ENCODE peak calls at places on chromosomes 5 and 9, in seven cellular contexts. One of them, this sample, is unnamed.

GRCh38 chr5:120683580-120683979 is 219.5 kb downstream of the PRR16 start:
- DNase-seq in WERI-Rb-1: no peak
- DNase-seq in neural progenitor cell: no peak
- DNase-seq in fibroblast of mammary gland: no peak
- DNase-seq in AG09309: no peak
- DNase-seq in lung: no peak
- DNase-seq in mammary epithelial cell: no peak
- DNase-seq in this sample: peak

GRCh38 chr9:118929317-118929716 is 439.9 kb downstream of the BRINP1 start:
- DNase-seq in WERI-Rb-1: no peak
- DNase-seq in neural progenitor cell: no peak
- DNase-seq in fibroblast of mammary gland: peak
- DNase-seq in AG09309: peak
- DNase-seq in lung: no peak
- DNase-seq in mammary epithelial cell: peak
- DNase-seq in this sample: peak

GRCh38 chr9:87685871-87686519 is 39.9 kb upstream of the CTSL start:
- DNase-seq in WERI-Rb-1: no peak
- DNase-seq in neural progenitor cell: no peak
- DNase-seq in fibroblast of mammary gland: peak
- DNase-seq in AG09309: no peak
- DNase-seq in lung: peak
- DNase-seq in mammary epithelial cell: no peak
- DNase-seq in this sample: no peak

GRCh38 chr9:93059097-93059959 is 827 bp downstream of the SUSD3 start:
- DNase-seq in WERI-Rb-1: no peak
- DNase-seq in neural progenitor cell: no peak
- DNase-seq in fibroblast of mammary gland: no peak
- DNase-seq in AG09309: no peak
- DNase-seq in lung: no peak
- DNase-seq in mammary epithelial cell: no peak
- DNase-seq in this sample: no peak

GRCh38 chr9:90868555-90868954 is 66.9 kb downstream of the SYK start:
- DNase-seq in WERI-Rb-1: no peak
- DNase-seq in neural progenitor cell: no peak
- DNase-seq in fibroblast of mammary gland: no peak
- DNase-seq in AG09309: no peak
- DNase-seq in lung: no peak
- DNase-seq in mammary epithelial cell: no peak
- DNase-seq in this sample: peak

GRCh38 chr5:156934450-156935211 is 28.4 kb downstream of the TIMD4 start:
- DNase-seq in WERI-Rb-1: peak
- DNase-seq in neural progenitor cell: peak
- DNase-seq in fibroblast of mammary gland: peak
- DNase-seq in AG09309: no peak
- DNase-seq in lung: no peak
- DNase-seq in mammary epithelial cell: no peak
- DNase-seq in this sample: no peak

GRCh38 chr5:154519375-154519774 is 41.3 kb upstream of the HAND1 start:
- DNase-seq in WERI-Rb-1: no peak
- DNase-seq in neural progenitor cell: no peak
- DNase-seq in fibroblast of mammary gland: peak
- DNase-seq in AG09309: no peak
- DNase-seq in lung: no peak
- DNase-seq in mammary epithelial cell: peak
- DNase-seq in this sample: peak

GRCh38 chr9:116700882-116701836 is 14.1 kb downstream of the TRIM32 start:
- DNase-seq in WERI-Rb-1: no peak
- DNase-seq in neural progenitor cell: no peak
- DNase-seq in fibroblast of mammary gland: no peak
- DNase-seq in AG09309: no peak
- DNase-seq in lung: no peak
- DNase-seq in mammary epithelial cell: no peak
- DNase-seq in this sample: no peak

GRCh38 chr9:129585352-129585751 is 35.5 kb downstream of the C9orf50 start:
- DNase-seq in WERI-Rb-1: no peak
- DNase-seq in neural progenitor cell: no peak
- DNase-seq in fibroblast of mammary gland: no peak
- DNase-seq in AG09309: no peak
- DNase-seq in lung: no peak
- DNase-seq in mammary epithelial cell: no peak
- DNase-seq in this sample: no peak

GRCh38 chr5:206406-206805 is 11.5 kb downstream of the CCDC127 start:
- DNase-seq in WERI-Rb-1: no peak
- DNase-seq in neural progenitor cell: no peak
- DNase-seq in fibroblast of mammary gland: peak
- DNase-seq in AG09309: no peak
- DNase-seq in lung: no peak
- DNase-seq in mammary epithelial cell: no peak
- DNase-seq in this sample: peak

GRCh38 chr5:1769752-1770442 is 29.7 kb downstream of the MRPL36 start:
- DNase-seq in WERI-Rb-1: no peak
- DNase-seq in neural progenitor cell: no peak
- DNase-seq in fibroblast of mammary gland: no peak
- DNase-seq in AG09309: no peak
- DNase-seq in lung: no peak
- DNase-seq in mammary epithelial cell: no peak
- DNase-seq in this sample: no peak

GRCh38 chr9:91034976-91035824 is 233.6 kb downstream of the SYK start:
- DNase-seq in WERI-Rb-1: no peak
- DNase-seq in neural progenitor cell: no peak
- DNase-seq in fibroblast of mammary gland: no peak
- DNase-seq in AG09309: no peak
- DNase-seq in lung: no peak
- DNase-seq in mammary epithelial cell: no peak
- DNase-seq in this sample: no peak

GRCh38 chr9:96482471-96482870 is 32.5 kb downstream of the HABP4 start:
- DNase-seq in WERI-Rb-1: no peak
- DNase-seq in neural progenitor cell: no peak
- DNase-seq in fibroblast of mammary gland: no peak
- DNase-seq in AG09309: no peak
- DNase-seq in lung: no peak
- DNase-seq in mammary epithelial cell: no peak
- DNase-seq in this sample: peak

GRCh38 chr9:98971915-98972223 is 28.2 kb downstream of the COL15A1 start:
- DNase-seq in WERI-Rb-1: no peak
- DNase-seq in neural progenitor cell: no peak
- DNase-seq in fibroblast of mammary gland: no peak
- DNase-seq in AG09309: no peak
- DNase-seq in lung: no peak
- DNase-seq in mammary epithelial cell: no peak
- DNase-seq in this sample: no peak
- H3K4me3 ChIP-seq in WERI-Rb-1: no peak
- H3K4me3 ChIP-seq in neural progenitor cell: no peak
- H3K4me3 ChIP-seq in fibroblast of mammary gland: no peak
- H3K4me3 ChIP-seq in AG09309: no peak
- H3K4me3 ChIP-seq in lung: no peak
- H3K4me3 ChIP-seq in mammary epithelial cell: no peak
- H3K4me3 ChIP-seq in this sample: no peak

DNA sequence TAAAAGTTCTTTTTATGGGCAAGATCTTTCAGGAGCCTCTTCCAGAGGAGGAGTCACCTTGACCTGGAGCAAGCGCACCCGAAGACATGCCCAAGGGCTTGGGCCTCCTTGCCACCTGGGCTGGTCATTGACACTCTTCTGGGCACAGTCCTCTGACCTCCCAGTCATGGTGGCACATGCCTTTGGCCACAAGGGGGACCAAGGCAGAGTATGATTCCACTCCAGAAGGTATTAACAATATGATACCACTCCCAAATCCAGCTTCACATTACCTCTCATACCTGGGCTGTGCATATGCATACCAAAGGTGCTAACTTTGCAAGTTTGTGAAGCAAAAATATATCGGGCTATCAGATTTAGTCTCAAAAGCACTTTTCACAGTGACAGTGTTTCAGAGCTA is 84.6 kb downstream of the MAST4 start:
- DNase-seq in WERI-Rb-1: no peak
- DNase-seq in neural progenitor cell: peak
- DNase-seq in fibroblast of mammary gland: no peak
- DNase-seq in AG09309: no peak
- DNase-seq in lung: no peak
- DNase-seq in mammary epithelial cell: no peak
- DNase-seq in this sample: no peak
- TF ChIP-seq CTCF in WERI-Rb-1: peak
- TF ChIP-seq CTCF in neural progenitor cell: peak
- TF ChIP-seq CTCF in fibroblast of mammary gland: peak
- TF ChIP-seq CTCF in AG09309: no peak
- TF ChIP-seq CTCF in lung: no peak
- TF ChIP-seq CTCF in mammary epithelial cell: no peak
- TF ChIP-seq CTCF in this sample: peak

GRCh38 chr9:7216004-7216821 is 458.4 kb downstream of the KDM4C start:
- DNase-seq in WERI-Rb-1: no peak
- DNase-seq in neural progenitor cell: no peak
- DNase-seq in fibroblast of mammary gland: peak
- DNase-seq in AG09309: peak
- DNase-seq in lung: no peak
- DNase-seq in mammary epithelial cell: peak
- DNase-seq in this sample: peak
- H3K4me3 ChIP-seq in WERI-Rb-1: no peak
- H3K4me3 ChIP-seq in neural progenitor cell: no peak
- H3K4me3 ChIP-seq in fibroblast of mammary gland: no peak
- H3K4me3 ChIP-seq in AG09309: no peak
- H3K4me3 ChIP-seq in lung: no peak
- H3K4me3 ChIP-seq in mammary epithelial cell: no peak
- H3K4me3 ChIP-seq in this sample: no peak

GRCh38 chr5:95554331-95554646 is 488 bp downstream of the SKIC3 start:
- DNase-seq in WERI-Rb-1: no peak
- DNase-seq in neural progenitor cell: no peak
- DNase-seq in fibroblast of mammary gland: no peak
- DNase-seq in AG09309: no peak
- DNase-seq in lung: no peak
- DNase-seq in mammary epithelial cell: no peak
- DNase-seq in this sample: no peak

GRCh38 chr5:95549030-95549429 is 5.7 kb downstream of the SKIC3 start:
- DNase-seq in WERI-Rb-1: no peak
- DNase-seq in neural progenitor cell: no peak
- DNase-seq in fibroblast of mammary gland: no peak
- DNase-seq in AG09309: no peak
- DNase-seq in lung: no peak
- DNase-seq in mammary epithelial cell: no peak
- DNase-seq in this sample: no peak

GRCh38 chr5:95555553-95555952 is 652 bp downstream of the ARSK start:
- DNase-seq in WERI-Rb-1: no peak
- DNase-seq in neural progenitor cell: no peak
- DNase-seq in fibroblast of mammary gland: no peak
- DNase-seq in AG09309: no peak
- DNase-seq in lung: no peak
- DNase-seq in mammary epithelial cell: no peak
- DNase-seq in this sample: peak

GRCh38 chr5:95554647-95555548 is at the start of the genes ARSK and SKIC3:
- DNase-seq in WERI-Rb-1: peak
- DNase-seq in neural progenitor cell: peak
- DNase-seq in fibroblast of mammary gland: peak
- DNase-seq in AG09309: peak
- DNase-seq in lung: peak
- DNase-seq in mammary epithelial cell: peak
- DNase-seq in this sample: peak
- TF ChIP-seq CTCF in WERI-Rb-1: peak
- TF ChIP-seq CTCF in neural progenitor cell: peak
- TF ChIP-seq CTCF in fibroblast of mammary gland: peak
- TF ChIP-seq CTCF in AG09309: peak
- TF ChIP-seq CTCF in lung: no peak
- TF ChIP-seq CTCF in mammary epithelial cell: peak
- TF ChIP-seq CTCF in this sample: peak

GRCh38 chr5:139141410-139141809 is 56.8 kb downstream of the SIL1 start:
- DNase-seq in WERI-Rb-1: no peak
- DNase-seq in neural progenitor cell: no peak
- DNase-seq in fibroblast of mammary gland: peak
- DNase-seq in AG09309: no peak
- DNase-seq in lung: no peak
- DNase-seq in mammary epithelial cell: no peak
- DNase-seq in this sample: no peak

GRCh38 chr5:139140631-139141071 is 57.5 kb downstream of the SIL1 start:
- DNase-seq in WERI-Rb-1: no peak
- DNase-seq in neural progenitor cell: no peak
- DNase-seq in fibroblast of mammary gland: peak
- DNase-seq in AG09309: no peak
- DNase-seq in lung: no peak
- DNase-seq in mammary epithelial cell: no peak
- DNase-seq in this sample: peak

GRCh38 chr5:139138109-139138508 is 60.1 kb downstream of the SIL1 start:
- DNase-seq in WERI-Rb-1: no peak
- DNase-seq in neural progenitor cell: no peak
- DNase-seq in fibroblast of mammary gland: no peak
- DNase-seq in AG09309: no peak
- DNase-seq in lung: no peak
- DNase-seq in mammary epithelial cell: peak
- DNase-seq in this sample: no peak

GRCh38 chr5:139138790-139139189 is 59.4 kb downstream of the SIL1 start:
- DNase-seq in WERI-Rb-1: no peak
- DNase-seq in neural progenitor cell: peak
- DNase-seq in fibroblast of mammary gland: peak
- DNase-seq in AG09309: no peak
- DNase-seq in lung: peak
- DNase-seq in mammary epithelial cell: peak
- DNase-seq in this sample: peak

GRCh38 chr5:139141841-139142240 is 56.3 kb downstream of the SIL1 start:
- DNase-seq in WERI-Rb-1: no peak
- DNase-seq in neural progenitor cell: no peak
- DNase-seq in fibroblast of mammary gland: peak
- DNase-seq in AG09309: peak
- DNase-seq in lung: peak
- DNase-seq in mammary epithelial cell: peak
- DNase-seq in this sample: peak
- H3K4me3 ChIP-seq in WERI-Rb-1: no peak
- H3K4me3 ChIP-seq in neural progenitor cell: no peak
- H3K4me3 ChIP-seq in fibroblast of mammary gland: no peak
- H3K4me3 ChIP-seq in AG09309: no peak
- H3K4me3 ChIP-seq in lung: no peak
- H3K4me3 ChIP-seq in mammary epithelial cell: no peak
- H3K4me3 ChIP-seq in this sample: no peak

DNA sequence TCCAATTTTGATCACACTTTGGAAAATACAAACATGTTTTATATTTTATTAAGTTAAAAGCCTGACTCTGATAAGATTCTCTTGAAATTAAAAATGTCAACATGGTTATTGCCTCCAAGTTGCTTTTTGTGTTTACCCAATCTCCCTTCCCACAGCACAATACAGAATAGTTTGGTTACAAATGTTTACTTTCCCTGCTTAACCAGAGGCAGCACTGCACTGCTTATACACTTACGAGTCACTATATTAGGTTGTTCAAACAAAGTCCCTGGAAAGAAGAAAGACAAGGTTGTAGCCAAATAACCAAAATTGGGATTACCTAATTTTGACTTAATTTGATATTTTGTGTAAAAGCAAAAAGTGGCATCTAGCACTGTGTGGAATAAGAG is 25.9 kb downstream of the SRFBP1 start:
- DNase-seq in WERI-Rb-1: no peak
- DNase-seq in neural progenitor cell: no peak
- DNase-seq in fibroblast of mammary gland: peak
- DNase-seq in AG09309: no peak
- DNase-seq in lung: no peak
- DNase-seq in mammary epithelial cell: no peak
- DNase-seq in this sample: no peak
- TF ChIP-seq CTCF in WERI-Rb-1: no peak
- TF ChIP-seq CTCF in neural progenitor cell: no peak
- TF ChIP-seq CTCF in fibroblast of mammary gland: no peak
- TF ChIP-seq CTCF in AG09309: no peak
- TF ChIP-seq CTCF in lung: no peak
- TF ChIP-seq CTCF in mammary epithelial cell: no peak
- TF ChIP-seq CTCF in this sample: no peak

This sample was measured in fibroblast of the aortic adventitia.